ENCODE peak calls at places on chromosomes 2 and 18, in four cellular contexts. One of them, this sample, is unnamed.

GRCh38 chr2:230668184-230668938 is 44.3 kb upstream of the CAB39 start:
- DNase-seq in neural progenitor cell: peak; percentile 26
- DNase-seq in HCT116: no peak
- DNase-seq in fibroblast of lung: peak; percentile 63
- DNase-seq in this sample: no peak

GRCh38 chr18:70422061-70422965 is 133.5 kb downstream of the SOCS6 start:
- DNase-seq in neural progenitor cell: no peak
- DNase-seq in fibroblast of lung: peak; percentile 98
- DNase-seq in HCT116: peak; percentile 94
- DNase-seq in this sample: peak; percentile 93

GRCh38 chr18:75223687-75224347 is 13.2 kb downstream of the TSHZ1 start:
- DNase-seq in neural progenitor cell: no peak
- DNase-seq in HCT116: no peak
- DNase-seq in fibroblast of lung: peak; percentile 55
- DNase-seq in this sample: no peak

GRCh38 chr2:145593991-145594702 is 1074.2 kb upstream of the ZEB2 start:
- DNase-seq in HCT116: no peak
- DNase-seq in fibroblast of lung: peak; percentile 90
- DNase-seq in neural progenitor cell: peak; percentile 29
- DNase-seq in this sample: peak; percentile 93

GRCh38 chr2:80689106-80689505 is 384.6 kb upstream of the LRRTM1 start:
- DNase-seq in fibroblast of lung: no peak
- DNase-seq in neural progenitor cell: no peak
- DNase-seq in HCT116: no peak
- DNase-seq in this sample: no peak

GRCh38 chr2:36993841-36994620 is 27.7 kb upstream of the STRN start:
- DNase-seq in neural progenitor cell: no peak
- DNase-seq in fibroblast of lung: no peak
- DNase-seq in HCT116: no peak
- DNase-seq in this sample: peak; percentile 47

GRCh38 chr18:6367208-6367607 is 47.5 kb downstream of the L3MBTL4 start:
- DNase-seq in fibroblast of lung: no peak
- DNase-seq in neural progenitor cell: no peak
- DNase-seq in HCT116: no peak
- DNase-seq in this sample: no peak

GRCh38 chr2:201680743-201681142 is 17.7 kb downstream of the MPP4 start:
- DNase-seq in neural progenitor cell: peak; percentile 61
- DNase-seq in fibroblast of lung: no peak
- DNase-seq in HCT116: peak; percentile 60
- DNase-seq in this sample: peak; percentile 7

DNA sequence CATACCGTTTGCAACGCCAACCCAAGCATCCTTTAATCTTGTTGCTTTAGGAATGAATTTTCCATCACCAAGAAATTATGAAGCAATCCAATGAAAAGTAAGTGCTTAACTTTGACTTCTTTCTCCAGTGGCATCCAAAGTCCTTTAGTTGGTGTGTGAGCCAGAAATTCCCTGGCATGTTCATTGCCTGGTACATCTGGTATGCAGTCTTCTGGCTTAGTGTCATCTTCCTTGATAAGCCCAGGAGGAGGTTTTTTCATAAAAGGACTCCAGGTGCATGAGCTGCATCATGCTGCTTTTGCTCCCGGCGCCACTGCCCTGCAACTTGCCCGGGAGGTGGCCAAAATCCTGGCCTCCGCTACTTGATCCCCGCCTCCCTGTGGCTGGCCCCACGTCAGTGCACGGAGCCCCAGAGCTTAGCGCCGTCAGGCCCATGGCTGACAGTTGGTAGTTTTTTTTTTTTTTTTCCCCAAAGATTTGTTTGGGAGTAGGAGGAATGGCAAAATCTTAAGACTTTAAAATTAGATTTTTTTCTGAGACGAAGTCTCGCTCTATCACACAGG is 58.7 kb downstream of the PUM2 start:
- DNase-seq in fibroblast of lung: no peak
- DNase-seq in neural progenitor cell: peak; percentile 31
- DNase-seq in HCT116: no peak
- DNase-seq in this sample: no peak
- H3K36me3 ChIP-seq in fibroblast of lung: peaks cover 2% of the 10 kb centered on the region
- H3K36me3 ChIP-seq in neural progenitor cell: peaks cover 31% of the 10 kb centered on the region
- H3K36me3 ChIP-seq in HCT116: peaks cover 9% of the 10 kb centered on the region
- H3K36me3 ChIP-seq in this sample: peaks cover 44% of the 10 kb centered on the region

GRCh38 chr2:172433169-172433568 is 5.8 kb downstream of the ITGA6 start:
- DNase-seq in HCT116: no peak
- DNase-seq in neural progenitor cell: no peak
- DNase-seq in fibroblast of lung: no peak
- DNase-seq in this sample: no peak
- H3K4me1 ChIP-seq in HCT116: peaks cover 46% of the 10 kb centered on the region
- H3K4me1 ChIP-seq in neural progenitor cell: peaks cover 74% of the 10 kb centered on the region
- H3K4me1 ChIP-seq in fibroblast of lung: peaks cover 4% of the 10 kb centered on the region
- H3K4me1 ChIP-seq in this sample: peaks cover 23% of the 10 kb centered on the region

GRCh38 chr2:222730346-222731065 is 59.0 kb downstream of the MOGAT1 start:
- DNase-seq in fibroblast of lung: no peak
- DNase-seq in HCT116: no peak
- DNase-seq in neural progenitor cell: no peak
- DNase-seq in this sample: no peak
- H2AFZ ChIP-seq in fibroblast of lung: peak overlapping the region; percentile 27
- H2AFZ ChIP-seq in HCT116: no peak overlapping the region
- H2AFZ ChIP-seq in neural progenitor cell: no peak overlapping the region
- H2AFZ ChIP-seq in this sample: peak overlapping the region; percentile 3

DNA sequence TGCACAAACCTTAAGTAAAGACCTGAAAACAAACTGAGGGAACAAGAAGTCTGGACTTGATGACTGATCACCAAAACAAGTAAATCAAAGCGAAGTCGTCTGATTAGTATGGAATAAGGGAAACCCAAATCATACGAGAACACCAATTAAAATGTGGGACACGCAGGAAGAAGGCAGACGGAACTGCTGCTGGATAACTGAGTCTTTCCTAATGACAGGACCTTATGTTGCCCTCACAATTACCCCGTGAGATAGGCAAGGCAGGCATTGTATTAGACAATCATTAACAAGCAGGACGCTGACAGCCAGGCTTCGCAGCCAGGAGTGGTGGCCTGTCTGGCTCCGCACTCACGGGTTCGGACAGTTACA is 614 bp upstream of the COQ10B start:
- DNase-seq in fibroblast of lung: no peak
- DNase-seq in neural progenitor cell: no peak
- DNase-seq in HCT116: no peak
- DNase-seq in this sample: no peak
- H3K36me3 ChIP-seq in fibroblast of lung: no peaks in the 10 kb centered on the region
- H3K36me3 ChIP-seq in neural progenitor cell: no peaks in the 10 kb centered on the region
- H3K36me3 ChIP-seq in HCT116: no peaks in the 10 kb centered on the region
- H3K36me3 ChIP-seq in this sample: no peaks in the 10 kb centered on the region

DNA sequence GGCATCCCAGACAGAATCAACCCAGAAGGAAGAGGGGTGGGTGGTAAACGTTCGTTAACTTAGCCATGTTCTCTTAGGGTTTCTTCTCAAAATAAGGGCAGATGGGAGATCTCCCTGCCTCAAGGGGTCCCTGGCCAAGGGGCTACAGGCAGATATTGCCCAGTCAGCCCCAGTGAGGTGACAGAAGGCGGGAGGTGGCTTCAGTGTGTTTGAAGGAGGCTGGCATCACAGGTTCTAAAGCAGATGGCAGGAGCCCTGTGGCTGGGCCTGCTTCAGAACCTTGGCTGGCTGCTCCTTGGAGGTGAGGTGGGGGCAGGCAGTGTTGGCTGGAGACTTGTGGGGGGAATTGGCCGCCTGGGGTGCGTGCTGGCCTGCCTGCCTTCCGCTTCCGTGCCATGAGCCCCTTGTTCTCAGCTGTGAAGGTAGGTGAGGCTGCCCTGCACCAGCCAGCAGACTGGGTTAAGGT is 23.5 kb downstream of the HPCAL1 start:
- DNase-seq in HCT116: no peak
- DNase-seq in fibroblast of lung: no peak
- DNase-seq in neural progenitor cell: no peak
- DNase-seq in this sample: no peak
- H3K4me1 ChIP-seq in HCT116: peaks cover 27% of the 10 kb centered on the region
- H3K4me1 ChIP-seq in fibroblast of lung: peaks cover 3% of the 10 kb centered on the region
- H3K4me1 ChIP-seq in neural progenitor cell: peaks cover 22% of the 10 kb centered on the region
- H3K4me1 ChIP-seq in this sample: peaks cover 13% of the 10 kb centered on the region

GRCh38 chr2:172889287-172889686 is 153.6 kb downstream of the RAPGEF4 start:
- DNase-seq in HCT116: no peak
- DNase-seq in fibroblast of lung: no peak
- DNase-seq in neural progenitor cell: no peak
- DNase-seq in this sample: no peak

GRCh38 chr2:172887280-172887679 is 151.6 kb downstream of the RAPGEF4 start:
- DNase-seq in neural progenitor cell: no peak
- DNase-seq in HCT116: no peak
- DNase-seq in fibroblast of lung: no peak
- DNase-seq in this sample: no peak

GRCh38 chr2:172893111-172893510 is 157.5 kb downstream of the RAPGEF4 start:
- DNase-seq in HCT116: no peak
- DNase-seq in fibroblast of lung: no peak
- DNase-seq in neural progenitor cell: no peak
- DNase-seq in this sample: no peak

GRCh38 chr2:172888704-172889103 is 153.1 kb downstream of the RAPGEF4 start:
- DNase-seq in fibroblast of lung: no peak
- DNase-seq in neural progenitor cell: no peak
- DNase-seq in HCT116: no peak
- DNase-seq in this sample: no peak

DNA sequence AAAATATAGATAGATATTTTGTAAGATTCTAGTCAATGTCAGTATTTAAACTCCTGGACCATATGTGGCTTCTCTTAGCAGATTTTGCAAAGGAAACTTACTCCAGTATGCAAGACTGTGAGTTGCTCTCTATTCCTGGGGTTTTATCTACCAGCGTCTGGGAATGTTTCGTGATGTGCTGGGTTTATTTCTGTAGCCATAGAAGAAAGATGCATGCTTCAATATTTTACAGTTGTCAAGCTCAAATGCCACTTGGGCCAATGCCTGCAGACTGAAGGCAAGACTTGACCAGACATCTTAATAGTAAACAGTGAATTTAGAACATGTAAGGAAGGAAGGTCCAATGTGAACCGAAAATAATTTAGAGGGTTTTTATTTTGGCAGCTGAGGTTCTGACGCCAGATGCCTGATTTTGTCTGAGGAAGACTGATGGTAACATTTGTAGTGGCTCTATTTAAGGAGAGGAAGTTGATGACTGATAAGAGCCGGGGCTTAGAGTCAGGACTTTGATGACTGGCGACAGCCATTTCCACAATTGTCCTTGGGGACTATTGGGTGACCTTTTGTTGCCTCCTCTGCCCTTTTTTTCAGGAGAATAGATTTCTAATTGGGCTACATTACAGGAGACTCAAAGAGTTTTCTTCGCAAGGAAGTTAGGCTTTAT is 154.3 kb downstream of the RAPGEF4 start:
- DNase-seq in fibroblast of lung: no peak
- DNase-seq in neural progenitor cell: no peak
- DNase-seq in HCT116: no peak
- DNase-seq in this sample: no peak
- H2AFZ ChIP-seq in fibroblast of lung: no peak overlapping the region
- H2AFZ ChIP-seq in neural progenitor cell: no peak overlapping the region
- H2AFZ ChIP-seq in HCT116: no peak overlapping the region
- H2AFZ ChIP-seq in this sample: no peak overlapping the region

GRCh38 chr2:218501665-218502064 is 66.5 kb downstream of the USP37 start:
- DNase-seq in HCT116: no peak
- DNase-seq in fibroblast of lung: peak; percentile 73
- DNase-seq in neural progenitor cell: no peak
- DNase-seq in this sample: peak; percentile 58
- H3K36me3 ChIP-seq in HCT116: peaks cover 4% of the 10 kb centered on the region
- H3K36me3 ChIP-seq in fibroblast of lung: peaks cover 4% of the 10 kb centered on the region
- H3K36me3 ChIP-seq in neural progenitor cell: peaks cover 15% of the 10 kb centered on the region
- H3K36me3 ChIP-seq in this sample: peaks cover 7% of the 10 kb centered on the region

GRCh38 chr2:214676421-214677089 is 132.9 kb downstream of the BARD1 start:
- DNase-seq in neural progenitor cell: no peak
- DNase-seq in fibroblast of lung: no peak
- DNase-seq in HCT116: no peak
- DNase-seq in this sample: no peak
- H3K4me1 ChIP-seq in neural progenitor cell: peaks cover 3% of the 10 kb centered on the region
- H3K4me1 ChIP-seq in fibroblast of lung: no peaks in the 10 kb centered on the region
- H3K4me1 ChIP-seq in HCT116: no peaks in the 10 kb centered on the region
- H3K4me1 ChIP-seq in this sample: no peaks in the 10 kb centered on the region

DNA sequence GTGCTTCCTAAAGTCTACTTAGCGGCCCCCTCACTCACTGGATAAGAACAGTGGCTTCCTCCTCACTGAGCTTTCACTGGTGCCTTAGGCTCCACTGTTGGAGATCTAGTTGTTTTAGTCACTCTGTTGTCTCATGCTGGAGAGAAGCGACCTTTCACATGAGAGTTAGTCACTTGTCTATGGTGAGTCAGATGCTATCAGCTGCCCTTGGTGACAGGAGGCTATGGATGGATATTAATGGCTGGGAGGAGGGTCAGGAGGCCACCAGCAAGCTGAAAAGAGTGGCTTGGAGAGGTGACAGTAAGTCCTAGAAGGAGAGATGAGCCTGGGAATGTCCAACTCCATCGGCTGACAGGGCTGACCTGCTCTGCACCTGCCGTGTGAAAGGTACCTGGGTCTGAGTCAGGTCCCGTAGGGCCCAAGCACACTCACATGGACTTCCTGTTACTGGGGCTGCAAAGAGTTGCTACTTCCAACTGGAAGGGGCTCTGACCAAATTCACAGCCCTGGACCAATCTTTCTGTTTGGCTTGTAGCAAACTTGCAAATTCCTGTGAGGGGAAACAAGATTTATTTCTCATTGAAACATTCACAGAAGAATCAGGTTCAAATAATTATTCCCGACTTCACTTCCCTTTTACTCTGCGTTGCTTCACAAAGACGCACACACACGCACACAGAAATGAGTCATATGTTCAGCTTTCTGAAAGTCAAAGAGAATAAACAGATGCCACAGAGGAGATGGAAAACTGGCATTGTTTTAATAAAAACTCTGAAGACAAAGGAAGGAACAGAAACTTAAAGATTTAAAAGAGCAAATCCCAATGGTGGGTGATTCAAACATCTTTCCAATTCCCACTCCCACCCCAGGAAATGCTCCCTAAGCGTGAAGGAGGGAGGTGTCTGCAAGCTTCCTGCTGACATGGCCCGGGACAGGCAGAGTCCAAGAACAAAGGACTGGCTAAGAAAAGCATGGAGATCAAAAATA is 203.5 kb upstream of the TWIST2 start:
- DNase-seq in neural progenitor cell: no peak
- DNase-seq in fibroblast of lung: peak; percentile 81
- DNase-seq in HCT116: peak; percentile 68
- DNase-seq in this sample: peak; percentile 94
- H2AFZ ChIP-seq in neural progenitor cell: peak overlapping the region; percentile 18
- H2AFZ ChIP-seq in fibroblast of lung: peak overlapping the region; percentile 5
- H2AFZ ChIP-seq in HCT116: peak overlapping the region; percentile 96
- H2AFZ ChIP-seq in this sample: peak overlapping the region; percentile 33

This sample was measured in GM23248.